ENCODE peak calls at places on chromosome 19, in seven cellular contexts. F is tibial nerve, S is thoracic aorta, W is fibroblast of lung, N is GM06990, J is PC-9, I is lung. R is an unnamed sample. For H3K36me3, the result is how much of the 10 kb centered on the place peaks cover.

GRCh38 chr19:1361601-1362384 is 21.9 kb upstream of the NDUFS7 start:
- DNase-seq in I (no peak), J (no peak), S (no peak), N (no peak), F (no peak), W (peak), R (no peak)

GRCh38 chr19:34555447-34555846 is 73.9 kb downstream of the WTIP start:
- DNase-seq in J (no peak), W (no peak), N (no peak), I (no peak), F (no peak), S (no peak), R (no peak)

GRCh38 chr19:583198-583967 is 6.3 kb upstream of the HCN2 start:
- DNase-seq in W (no peak), S (no peak), F (no peak), I (no peak), J (no peak), N (peak), R (no peak)

GRCh38 chr19:367963-368623 is 23.5 kb upstream of the MIER2 start:
- DNase-seq in W (no peak), F (no peak), S (no peak), J (no peak), N (no peak), I (no peak), R (no peak)

GRCh38 chr19:7976461-7976860 is 29.0 kb downstream of the ELAVL1 start:
- DNase-seq in S (no peak), F (no peak), I (no peak), J (no peak), N (no peak), W (no peak), R (no peak)

GRCh38 chr19:1567116-1567847 is 843 bp downstream of the MEX3D start:
- DNase-seq in W (no peak), J (no peak), N (no peak), S (no peak), I (no peak), F (no peak), R (no peak)

GRCh38 chr19:12331211-12331941 is 2.1 kb downstream of the ZNF563 start:
- DNase-seq in N (peak), F (no peak), J (no peak), S (no peak), W (no peak), I (no peak), R (no peak)

GRCh38 chr19:30631035-30631375 is 258.8 kb downstream of the ZNF536 start:
- DNase-seq in F (no peak), I (no peak), S (no peak), W (no peak), N (no peak), J (no peak), R (no peak)

GRCh38 chr19:10018219-10018618 is 4.9 kb downstream of the RDH8 start:
- DNase-seq in F (no peak), S (no peak), J (no peak), W (peak), N (no peak), I (no peak), R (peak)

GRCh38 chr19:46648961-46649960 is 11.7 kb downstream of the DACT3 start:
- DNase-seq in N (no peak), I (no peak), W (no peak), F (no peak), S (no peak), J (no peak), R (no peak)

GRCh38 chr19:43798546-43799409 is 3.5 kb downstream of the LYPD5 start:
- DNase-seq in I (peak), J (peak), S (no peak), W (peak), N (peak), F (no peak), R (no peak)

GRCh38 chr19:1082165-1082927 is 12.8 kb downstream of the POLR2E start:
- DNase-seq in J (peak), I (peak), F (no peak), W (peak), S (no peak), N (peak), R (no peak)

GRCh38 chr19:53172892-53173291 is 14.0 kb upstream of the ZNF347 start:
- DNase-seq in W (peak), J (no peak), I (no peak), N (no peak), F (no peak), S (no peak), R (no peak)

GRCh38 chr19:2888739-2889224 is 11.9 kb upstream of the ZNF57 start:
- DNase-seq in F (no peak), S (no peak), N (no peak), J (no peak), I (no peak), W (peak), R (no peak)

DNA sequence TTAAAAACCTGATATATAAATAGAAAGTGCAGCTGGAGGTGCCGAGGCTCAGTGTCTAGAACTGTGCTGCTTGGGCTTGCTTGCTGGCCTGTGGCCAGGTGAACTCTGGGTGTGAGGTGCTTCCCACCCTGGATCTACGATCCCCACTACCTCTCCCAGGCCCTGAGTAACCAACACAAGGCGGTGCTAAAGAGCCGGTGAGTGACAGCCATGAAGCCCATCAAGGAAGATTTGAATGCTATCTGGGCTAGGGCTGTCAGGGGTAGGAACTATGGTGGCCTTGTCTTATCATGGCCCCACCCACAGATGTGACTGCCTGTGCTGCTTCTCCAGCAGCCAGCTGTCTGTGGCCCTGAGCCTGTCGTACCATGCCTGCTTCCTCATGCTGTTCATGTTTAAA is 25.6 kb upstream of the ZNF91 start:
- DNase-seq in J (no peak), S (no peak), I (no peak), F (no peak), W (no peak), N (no peak), R (no peak)
- TF ChIP-seq CTCF in J (no peak), S (no peak), I (no peak), F (no peak), W (no peak), N (no peak), R (no peak)

DNA sequence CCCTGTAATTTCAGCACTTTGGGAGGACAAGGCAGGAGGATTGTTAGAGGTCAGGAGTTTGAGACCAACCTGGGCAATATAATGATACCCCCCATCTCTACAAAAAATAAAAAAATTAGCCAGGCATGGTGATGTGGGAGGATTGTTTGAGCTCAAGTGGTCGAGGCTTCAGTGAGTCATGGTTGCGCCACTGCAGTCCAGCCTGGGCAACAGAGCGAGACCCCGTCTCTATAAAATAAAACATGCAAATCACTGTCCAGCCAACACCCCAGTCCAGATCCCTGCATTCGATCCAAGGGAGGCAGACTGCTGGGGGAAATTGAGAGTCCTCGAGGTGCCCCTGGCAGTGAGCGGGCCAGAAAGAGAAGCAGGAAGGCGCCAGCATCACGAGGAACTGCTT is 7.0 kb downstream of the CYTH2 start:
- DNase-seq in S (no peak), F (no peak), W (no peak), N (no peak), I (no peak), J (no peak), R (no peak)
- H3K36me3 ChIP-seq in S (half or more), F (under half), W (under half), N (under half), I (half or more), J (under half), R (half or more)

GRCh38 chr19:15297416-15298224 is 34.7 kb downstream of the BRD4 start:
- DNase-seq in I (no peak), J (no peak), W (peak), N (no peak), F (no peak), S (no peak), R (peak)
- TF ChIP-seq CTCF in I (no peak), J (no peak), W (no peak), N (no peak), F (no peak), S (no peak), R (peak)

GRCh38 chr19:49807888-49808675 is 5.0 kb downstream of the FUZ start:
- DNase-seq in S (no peak), J (no peak), N (no peak), F (no peak), I (no peak), W (no peak), R (no peak)

GRCh38 chr19:49808762-49809154 is 4.3 kb downstream of the FUZ start:
- DNase-seq in F (peak), J (peak), N (peak), S (peak), W (peak), I (peak), R (no peak)

GRCh38 chr19:49805822-49806612 is 7.1 kb downstream of the FUZ start:
- DNase-seq in F (no peak), S (no peak), I (no peak), N (no peak), J (no peak), W (no peak), R (no peak)

GRCh38 chr19:49807174-49807830 is 5.8 kb downstream of the FUZ start:
- DNase-seq in N (no peak), S (no peak), I (no peak), F (no peak), J (no peak), W (no peak), R (no peak)

GRCh38 chr19:49806613-49806946 is 6.5 kb downstream of the FUZ start:
- DNase-seq in J (no peak), I (no peak), W (no peak), F (no peak), N (no peak), S (no peak), R (no peak)
- H3K36me3 ChIP-seq in J (under half), I (under half), W (under half), F (under half), N (under half), S (under half), R (under half)

GRCh38 chr19:4537953-4538600 is 1.8 kb downstream of the LRG1 start:
- DNase-seq in W (no peak), S (no peak), J (no peak), N (no peak), I (no peak), F (no peak), R (no peak)
- TF ChIP-seq CTCF in W (no peak), S (no peak), J (no peak), N (no peak), I (no peak), F (no peak), R (no peak)

GRCh38 chr19:6754653-6755463 is 12.4 kb downstream of the SH2D3A start:
- DNase-seq in S (no peak), F (no peak), W (no peak), N (no peak), I (no peak), J (no peak), R (no peak)

GRCh38 chr19:6751189-6751588 is 11.7 kb downstream of the TRIP10 start:
- DNase-seq in I (no peak), W (no peak), J (no peak), N (no peak), S (no peak), F (no peak), R (no peak)

GRCh38 chr19:6753178-6754031 is 13.8 kb downstream of the SH2D3A start:
- DNase-seq in N (peak), S (no peak), W (peak), J (no peak), F (peak), I (peak), R (no peak)

GRCh38 chr19:6754136-6754535 is 13.1 kb downstream of the SH2D3A start:
- DNase-seq in W (no peak), I (no peak), J (no peak), S (no peak), N (no peak), F (no peak), R (no peak)

DNA sequence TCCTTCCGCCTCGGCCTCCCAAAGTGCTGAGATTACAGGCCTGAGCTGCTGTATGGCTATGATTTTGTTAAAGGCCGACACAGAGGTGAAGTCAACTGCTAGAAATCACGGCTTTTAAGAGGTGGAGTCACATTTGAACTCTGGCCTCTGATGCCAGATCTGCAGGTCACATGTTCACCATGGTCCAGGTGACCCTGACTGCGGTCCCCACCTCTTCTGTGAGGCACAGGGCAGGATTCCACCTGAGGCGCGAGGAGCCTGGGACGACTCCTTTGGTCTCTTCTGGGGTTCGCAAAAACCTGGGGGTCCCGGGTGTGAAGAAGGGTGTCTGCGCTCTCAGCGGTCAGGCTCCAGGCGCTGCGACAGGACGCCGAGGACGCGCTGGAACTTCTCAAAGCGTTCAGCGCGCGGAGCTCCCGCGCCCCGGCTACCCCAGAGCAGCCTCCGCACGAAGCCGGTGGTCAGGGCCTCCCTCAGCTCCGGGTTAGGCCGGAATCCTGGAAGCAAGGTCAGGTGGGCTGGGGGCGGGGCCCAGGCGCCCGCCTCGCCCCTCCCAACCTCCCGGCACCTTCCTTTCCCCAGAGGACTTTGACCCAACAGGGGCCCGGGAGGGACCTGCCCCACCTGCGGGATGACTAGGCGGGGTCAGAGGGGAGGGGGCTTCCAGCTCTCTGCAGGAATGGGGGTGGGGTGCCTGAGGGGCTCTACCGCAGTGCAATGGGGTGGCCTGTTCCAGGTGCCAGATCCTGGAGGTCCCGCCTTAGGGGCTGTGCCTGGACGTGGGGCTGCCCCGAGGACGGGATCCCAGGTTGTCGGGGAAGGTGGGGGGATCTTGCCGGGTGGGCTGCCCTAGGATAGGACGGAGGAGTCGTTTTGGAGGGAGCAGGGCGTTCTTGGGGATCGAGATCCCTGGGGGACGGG is 13.0 kb downstream of the TRIP10 start:
- DNase-seq in S (no peak), W (no peak), F (no peak), I (no peak), J (no peak), N (no peak), R (no peak)
- H3K36me3 ChIP-seq in S (under half), W (under half), F (under half), I (under half), J (under half), N (under half), R (under half)

DNA sequence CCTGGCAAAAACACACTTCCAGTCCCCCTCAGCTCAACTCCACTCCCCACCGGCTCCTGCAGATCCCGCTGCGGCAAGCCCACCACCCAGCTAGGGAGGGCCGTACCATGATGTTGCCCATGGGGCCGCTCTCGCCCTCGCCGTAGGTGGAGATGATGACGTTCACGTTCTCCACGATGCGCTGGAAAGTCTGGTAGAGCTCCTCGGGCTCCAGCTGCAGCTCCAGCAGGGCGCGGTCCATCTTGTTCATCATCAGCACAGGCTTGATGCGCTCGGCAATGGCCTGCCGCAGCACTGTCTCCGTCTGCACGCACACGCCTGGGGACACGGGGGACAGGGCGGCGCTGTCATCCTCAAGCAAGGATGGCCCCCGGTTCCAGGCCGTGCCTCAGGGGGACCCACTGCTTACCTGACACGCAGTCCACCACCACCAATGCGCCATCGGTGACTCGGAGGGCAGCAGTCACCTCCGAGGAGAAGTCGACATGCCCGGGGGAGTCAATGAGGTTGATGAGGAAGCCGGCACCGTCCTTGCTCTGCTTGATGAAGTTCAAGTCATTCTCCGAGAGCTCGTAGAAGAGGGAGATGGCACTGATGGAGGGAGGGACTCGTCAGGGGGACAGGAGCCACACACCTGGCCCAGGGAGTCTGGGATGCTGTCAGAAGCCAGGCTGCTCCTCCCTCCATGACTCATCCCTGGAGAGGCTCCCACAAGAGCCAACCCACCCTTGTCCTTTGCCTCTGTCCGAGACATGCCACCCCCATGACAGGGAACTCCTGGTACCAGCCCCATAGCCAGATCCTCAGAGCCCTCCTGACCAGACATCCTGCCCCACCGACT is 2.3 kb downstream of the EEF2 start:
- DNase-seq in I (no peak), W (peak), J (no peak), N (no peak), S (no peak), F (no peak), R (no peak)
- TF ChIP-seq CTCF in I (no peak), W (no peak), J (no peak), N (no peak), S (no peak), F (no peak), R (no peak)

R was measured in BJ.